ENCODE peak calls at places on chromosomes 16 and 17, in seven cellular contexts. C is lower leg skin; P is RWPE1; L is neural crest cell; Z is anterior cingulate cortex; E is naive thymus-derived CD8-positive, alpha-beta T cell; V is activated naive CD4-positive, alpha-beta T cell. Y is an unnamed sample.

GRCh38 chr17:30570596-30571265 is 93.5 kb downstream of the GOSR1 start:
- DNase-seq in C (peak; percentile 50), P (no peak), L (no peak), Z (no peak), E (no peak), V (no peak), Y (no peak)

GRCh38 chr17:77692571-77693161 is 265.8 kb upstream of the TNRC6C start:
- DNase-seq in C (peak; percentile 73), P (peak; percentile 82), L (no peak), Z (no peak), E (no peak), V (no peak), Y (no peak)

GRCh38 chr17:72726936-72727335 is 365.6 kb downstream of the SLC39A11 start:
- DNase-seq in C (no peak), P (no peak), L (no peak), Z (no peak), E (peak; percentile 44), V (no peak), Y (no peak)

GRCh38 chr16:86827521-86827920 is 249.2 kb downstream of the FOXL1 start:
- DNase-seq in C (no peak), P (no peak), L (no peak), Z (no peak), E (no peak), V (no peak), Y (no peak)

GRCh38 chr16:68079616-68080344 is 5.4 kb upstream of the NFATC3 start:
- DNase-seq in C (peak; percentile 94), P (no peak), L (no peak), Z (no peak), E (peak; percentile 75), V (no peak), Y (peak; percentile 49)

GRCh38 chr17:1000597-1001490 is 3.9 kb downstream of the TIMM22 start:
- DNase-seq in C (no peak), P (no peak), L (no peak), Z (no peak), E (no peak), V (no peak), Y (no peak)

GRCh38 chr16:57185446-57185944 is 344 bp downstream of the PSME3IP1 start:
- DNase-seq in C (peak; percentile 90), P (peak; percentile 60), L (peak; percentile 4), Z (no peak), E (no peak), V (no peak), Y (peak; percentile 64)

GRCh38 chr17:19003966-19004600 is 481 bp downstream of the FAM83G start:
- DNase-seq in C (no peak), P (peak; percentile 72), L (peak; percentile 16), Z (no peak), E (peak; percentile 36), V (no peak), Y (no peak)

GRCh38 chr16:9908613-9909012 is 273.6 kb downstream of the GRIN2A start:
- DNase-seq in C (no peak), P (no peak), L (no peak), Z (no peak), E (no peak), V (no peak), Y (no peak)

GRCh38 chr17:37830151-37830993 is 85.5 kb upstream of the HNF1B start:
- DNase-seq in C (peak; percentile 18), P (no peak), L (no peak), Z (no peak), E (no peak), V (no peak), Y (no peak)

Y was measured in tibial nerve.